ENCODE peak calls at places on chromosomes 5 and 9, in eight cellular contexts. S is sigmoid colon, P is colonic mucosa, U is psoas muscle, Z is body of pancreas, V is tibial artery, Y is right lobe of liver, O is left ventricle myocardium inferior. M is an unnamed sample. For H3K9me3, the result is how much of the 10 kb centered on the place peaks cover.

GRCh38 chr5:143011621-143012020 is 241.4 kb downstream of the ARHGAP26 start:
- DNase-seq in P (no peak), S (no peak), U (no peak), Z (no peak), O (no peak), Y (no peak), V (no peak), M (no peak)

GRCh38 chr5:112068593-112068992 is 311.6 kb upstream of the NREP start:
- DNase-seq in O (no peak), S (no peak), V (no peak), Y (no peak), Z (no peak), U (no peak), P (no peak), M (no peak)

GRCh38 chr9:109520475-109521132 is 22.5 kb upstream of the PTPN3 start:
- DNase-seq in U (no peak), V (peak), S (no peak), Z (peak), O (peak), P (peak), Y (no peak), M (peak)

GRCh38 chr5:151005187-151005974 is 15.0 kb upstream of the GPX3 start:
- DNase-seq in Y (no peak), U (peak), V (peak), O (peak), S (peak), P (no peak), Z (no peak), M (peak)

GRCh38 chr9:35051069-35051967 is 21.1 kb downstream of the VCP start:
- DNase-seq in V (no peak), U (peak), O (peak), Z (peak), P (peak), Y (no peak), S (no peak), M (peak)

GRCh38 chr5:153659337-153659736 is 168.9 kb downstream of the GRIA1 start:
- DNase-seq in Y (no peak), S (no peak), O (no peak), Z (no peak), U (no peak), V (no peak), P (no peak), M (no peak)

GRCh38 chr5:1834721-1835425 is 33.7 kb downstream of the NDUFS6 start:
- DNase-seq in U (no peak), Y (no peak), S (no peak), V (no peak), O (no peak), P (no peak), Z (no peak), M (no peak)

GRCh38 chr9:135976531-135976930 is 15.4 kb upstream of the UBAC1 start:
- DNase-seq in O (no peak), U (no peak), Z (no peak), P (no peak), S (no peak), V (no peak), Y (no peak), M (no peak)

GRCh38 chr9:87909310-87910041 is 8.3 kb upstream of the SPATA31C1 start:
- DNase-seq in Y (peak), V (no peak), U (no peak), O (no peak), Z (peak), P (peak), S (no peak), M (no peak)

GRCh38 chr9:127030814-127031740 is 91.4 kb downstream of the ANGPTL2 start:
- DNase-seq in Y (no peak), P (peak), Z (no peak), V (peak), O (no peak), S (peak), U (no peak), M (no peak)

DNA sequence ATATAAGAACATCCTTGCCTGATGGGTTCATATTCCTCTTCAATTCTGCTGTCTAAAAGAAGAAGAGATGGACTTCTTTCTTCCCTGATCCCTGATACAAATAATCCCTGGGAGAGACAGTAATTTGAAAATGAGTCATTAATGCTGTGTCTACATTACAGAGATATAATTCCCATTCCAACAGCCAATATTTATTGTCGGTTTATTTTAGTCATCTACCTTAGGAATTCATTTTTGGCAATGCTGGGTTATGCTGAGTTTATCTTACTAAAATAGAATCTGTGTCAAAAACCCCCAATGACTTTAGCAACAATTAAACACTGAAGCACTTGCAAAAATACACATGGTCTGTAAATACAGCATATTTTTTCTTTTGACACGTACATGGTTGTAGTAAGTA is 23.9 kb downstream of the ZNF474 start:
- DNase-seq in Z (no peak), O (no peak), U (no peak), S (no peak), P (no peak), Y (no peak), V (no peak), M (no peak)
- H3K27ac ChIP-seq in Z (no peak), O (no peak), U (no peak), S (peak), P (no peak), Y (no peak), V (peak), M (no peak)

GRCh38 chr5:18048449-18048848 is 414.2 kb downstream of the TAF11L14 start:
- DNase-seq in O (no peak), V (no peak), U (no peak), S (no peak), P (no peak), Z (no peak), Y (no peak), M (no peak)
- H3K9me3 ChIP-seq in O (under half), V (under half), U (under half), S (under half), P (under half), Z (under half), Y (under half), M (under half)

GRCh38 chr5:24232929-24233328 is 411.8 kb downstream of the CDH10 start:
- DNase-seq in S (no peak), Y (no peak), P (no peak), V (no peak), O (no peak), U (no peak), Z (no peak), M (no peak)
- TF ChIP-seq CTCF in S (no peak), Y (no peak), P (no peak), V (no peak), O (no peak), U (no peak), Z (no peak), M (no peak)

GRCh38 chr5:119379096-119379495 is 23.3 kb downstream of the TNFAIP8 start:
- DNase-seq in P (no peak), V (no peak), Z (no peak), S (no peak), O (no peak), Y (no peak), U (no peak), M (no peak)
- H3K27ac ChIP-seq in P (no peak), V (peak), Z (no peak), S (peak), O (no peak), Y (no peak), U (no peak), M (no peak)

GRCh38 chr5:178363501-178364325 is 131.1 kb upstream of the PHYKPL start:
- DNase-seq in V (no peak), P (no peak), U (no peak), Y (peak), S (no peak), Z (no peak), O (no peak), M (no peak)

GRCh38 chr5:178359738-178360137 is 127.1 kb upstream of the PHYKPL start:
- DNase-seq in V (no peak), S (no peak), Y (peak), Z (no peak), U (no peak), P (no peak), O (no peak), M (no peak)

GRCh38 chr5:178361657-178362445 is 129.2 kb upstream of the PHYKPL start:
- DNase-seq in U (no peak), Z (no peak), O (no peak), V (no peak), Y (peak), P (no peak), S (no peak), M (no peak)

GRCh38 chr5:178360231-178360925 is 127.8 kb upstream of the PHYKPL start:
- DNase-seq in O (no peak), P (no peak), V (no peak), U (no peak), S (no peak), Y (peak), Z (no peak), M (no peak)

GRCh38 chr5:178360926-178361235 is 128.3 kb upstream of the PHYKPL start:
- DNase-seq in O (no peak), Z (no peak), V (no peak), S (no peak), Y (no peak), P (no peak), U (no peak), M (no peak)
- H3K9me3 ChIP-seq in O (under half), Z (under half), V (under half), S (under half), Y (under half), P (under half), U (under half), M (under half)

DNA sequence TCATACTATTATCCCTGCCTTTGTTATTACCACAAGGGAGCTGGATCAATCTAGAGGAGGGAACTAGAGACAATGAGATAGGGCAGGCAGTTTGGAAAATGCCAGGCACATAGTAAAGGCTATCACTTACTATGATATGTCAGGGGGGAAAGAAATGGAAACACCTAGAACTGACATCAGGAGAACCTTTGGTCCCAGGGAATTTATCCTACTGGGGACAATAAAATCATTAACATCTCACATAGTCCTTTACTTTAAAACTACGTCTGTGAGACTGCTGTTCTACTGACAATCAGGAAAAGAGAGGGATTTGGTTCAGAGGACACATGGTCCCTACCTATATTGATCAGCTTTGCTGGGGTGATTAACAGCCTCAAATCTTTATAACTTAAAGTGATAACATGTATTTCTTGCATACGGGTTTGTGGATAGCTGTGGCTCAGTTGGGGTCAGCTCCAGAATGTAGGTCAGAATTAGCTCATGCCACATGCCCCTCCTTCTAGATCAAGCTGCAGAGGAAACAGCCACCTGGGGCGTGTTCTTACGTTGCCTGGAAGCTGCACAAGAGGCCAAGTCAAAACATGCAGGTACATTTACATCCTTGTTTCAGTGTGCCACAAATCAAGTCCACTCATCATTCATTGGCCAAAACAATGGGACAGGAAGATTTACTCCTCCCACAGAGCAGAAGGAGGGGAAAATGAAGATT is 43.9 kb upstream of the ALDOB start:
- DNase-seq in Y (no peak), V (no peak), O (no peak), Z (peak), U (no peak), S (no peak), P (peak), M (peak)
- TF ChIP-seq CTCF in Y (no peak), V (no peak), O (no peak), Z (no peak), U (no peak), S (no peak), P (no peak), M (no peak)

GRCh38 chr5:181197326-181197951 is 7.6 kb downstream of the TRIM7 start:
- DNase-seq in S (no peak), P (no peak), Y (no peak), Z (no peak), O (no peak), U (no peak), V (no peak), M (no peak)

GRCh38 chr5:181199881-181200282 is 5.1 kb downstream of the TRIM7 start:
- DNase-seq in P (no peak), U (no peak), S (no peak), Z (no peak), O (no peak), Y (no peak), V (no peak), M (no peak)

GRCh38 chr5:181198905-181199519 is 6.0 kb downstream of the TRIM7 start:
- DNase-seq in S (no peak), Z (no peak), U (no peak), P (no peak), V (no peak), Y (no peak), O (no peak), M (no peak)

GRCh38 chr5:181200816-181201215 is 4.2 kb downstream of the TRIM7 start:
- DNase-seq in O (no peak), U (no peak), Z (no peak), Y (no peak), V (no peak), P (no peak), S (no peak), M (no peak)

GRCh38 chr5:181198106-181198685 is 6.8 kb downstream of the TRIM7 start:
- DNase-seq in V (no peak), Y (no peak), O (no peak), Z (no peak), U (no peak), S (no peak), P (no peak), M (no peak)
- H3K27ac ChIP-seq in V (no peak), Y (no peak), O (no peak), Z (no peak), U (no peak), S (no peak), P (no peak), M (no peak)

DNA sequence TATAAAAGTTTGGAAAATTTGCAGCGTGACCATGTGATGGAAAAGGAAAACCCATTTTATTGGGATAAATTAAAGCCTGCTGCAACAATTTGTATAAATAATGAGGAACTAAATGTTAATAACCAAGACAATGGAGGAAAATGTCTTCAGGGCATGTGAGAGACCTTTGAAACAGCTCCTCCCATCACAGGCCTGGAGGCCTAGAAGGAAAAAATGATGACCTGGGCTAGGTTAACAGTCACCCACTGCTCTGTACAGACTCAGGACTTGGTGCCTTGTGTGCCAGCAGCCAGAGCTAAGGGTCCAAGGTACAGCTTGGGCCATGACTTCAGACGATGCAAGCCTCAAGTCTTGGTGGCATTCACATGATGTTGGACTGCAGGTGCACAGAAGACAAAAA is 22.0 kb upstream of the UGT3A1 start:
- DNase-seq in P (no peak), Z (no peak), U (no peak), Y (no peak), S (no peak), V (no peak), O (no peak), M (no peak)
- H3K9me3 ChIP-seq in P (under half), Z (under half), U (under half), Y (under half), S (under half), V (under half), O (half or more), M (under half)

GRCh38 chr9:124764774-124765438 is 6.2 kb downstream of the NR6A1 start:
- DNase-seq in V (no peak), O (no peak), Y (no peak), S (no peak), Z (no peak), U (no peak), P (no peak), M (no peak)
- TF ChIP-seq CTCF in V (no peak), O (peak), Y (peak), S (no peak), Z (no peak), U (no peak), P (no peak), M (peak)

M was measured in WERI-Rb-1.